ENCODE peak calls at places on chromosomes 4 and X, in ten cellular contexts. O is non-pigmented ciliary epithelial cell; C is activated T-cell treated with anti-CD3 and anti-CD28 coated beads for 48 hours; M is GM23248; A is stimulated activated CD8-positive, alpha-beta memory T cell treated with anti-CD3 and anti-CD28 coated beads, Interleukin-4, amount 100 ng/mL, for 4 hours; I is GDM1; P is NCI-H2081; R is AG20443; K is activated T-helper 1 cell treated with anti-CD3 and anti-CD28 coated beads, Interleukin-12 subunit alpha, Interleukin-12 subunit beta, Interleukin-2, Interleukin-4 antibody, amounts not matched to agents 30 ng/mL and 10 ng/mL and 1 ng/mL, durations not matched to agents 14 hours and 24 hours and 36 hours; Q is T-helper 2 cell. T is an unnamed sample.

GRCh38 chrX:130321550-130321949 is 18.2 kb upstream of the SLC25A14 start:
- DNase-seq in O (no peak), C (no peak), M (no peak), A (no peak), I (no peak), P (no peak), R (no peak), K (no peak), Q (no peak), T (no peak)

GRCh38 chr4:6926681-6927478 is 17.3 kb downstream of the TBC1D14 start:
- DNase-seq in O (no peak), C (no peak), M (no peak), A (peak), I (no peak), P (no peak), R (no peak), K (peak), Q (peak), T (no peak)

GRCh38 chrX:39309721-39310152 is 508.5 kb downstream of the MID1IP1 start:
- DNase-seq in O (peak), C (no peak), M (no peak), A (no peak), I (no peak), P (no peak), R (no peak), K (peak), Q (peak), T (no peak)

GRCh38 chr4:6788123-6788522 is 5.6 kb downstream of the KIAA0232 start:
- DNase-seq in O (no peak), C (no peak), M (no peak), A (no peak), I (no peak), P (no peak), R (no peak), K (no peak), Q (no peak), T (no peak)

GRCh38 chr4:8537041-8537461 is 43.1 kb upstream of the GPR78 start:
- DNase-seq in O (peak), C (no peak), M (peak), A (no peak), I (no peak), P (no peak), R (peak), K (no peak), Q (no peak), T (no peak)

GRCh38 chr4:184649971-184650855 is 675 bp downstream of the PRIMPOL start:
- DNase-seq in O (no peak), C (peak), M (peak), A (no peak), I (no peak), P (peak), R (peak), K (no peak), Q (no peak), T (no peak)

GRCh38 chr4:48016141-48017107 is at the start of the genes CNGA1 and NIPAL1:
- DNase-seq in O (no peak), C (peak), M (peak), A (peak), I (peak), P (peak), R (peak), K (peak), Q (peak), T (peak)

GRCh38 chrX:123964155-123964554 is 2.6 kb downstream of the STAG2 start:
- DNase-seq in O (no peak), C (no peak), M (peak), A (no peak), I (no peak), P (no peak), R (no peak), K (no peak), Q (no peak), T (no peak)

GRCh38 chrX:149504226-149504914 is 736 bp downstream of the IDS start:
- DNase-seq in O (no peak), C (peak), M (peak), A (no peak), I (no peak), P (no peak), R (no peak), K (peak), Q (peak), T (peak)

GRCh38 chrX:149630681-149631292 is 805 bp downstream of the TMEM185A start:
- DNase-seq in O (no peak), C (no peak), M (peak), A (no peak), I (no peak), P (no peak), R (peak), K (no peak), Q (no peak), T (no peak)

GRCh38 chr4:24179201-24179840 is 289.5 kb upstream of the PPARGC1A start:
- DNase-seq in O (no peak), C (no peak), M (no peak), A (no peak), I (no peak), P (no peak), R (no peak), K (no peak), Q (no peak), T (no peak)

GRCh38 chr4:168272488-168272887 is 46.1 kb downstream of the DDX60 start:
- DNase-seq in O (no peak), C (no peak), M (no peak), A (no peak), I (no peak), P (no peak), R (no peak), K (no peak), Q (no peak), T (no peak)

GRCh38 chr4:122622400-122622799 is 1.5 kb upstream of the IL21 start:
- DNase-seq in O (no peak), C (no peak), M (no peak), A (no peak), I (no peak), P (no peak), R (no peak), K (no peak), Q (no peak), T (no peak)

GRCh38 chr4:77175201-77175610 is 18.2 kb downstream of the CCNG2 start:
- DNase-seq in O (no peak), C (no peak), M (no peak), A (no peak), I (no peak), P (no peak), R (no peak), K (no peak), Q (no peak), T (no peak)

GRCh38 chrX:16774746-16775145 is 11.5 kb upstream of the TXLNG start:
- DNase-seq in O (no peak), C (no peak), M (no peak), A (no peak), I (no peak), P (no peak), R (no peak), K (no peak), Q (no peak), T (no peak)

GRCh38 chr4:80831383-80832361 is 198.8 kb upstream of the BMP3 start:
- DNase-seq in O (no peak), C (no peak), M (peak), A (no peak), I (no peak), P (no peak), R (peak), K (no peak), Q (no peak), T (no peak)

GRCh38 chr4:13160906-13161305 is 323.2 kb downstream of the RAB28 start:
- DNase-seq in O (peak), C (no peak), M (peak), A (no peak), I (no peak), P (peak), R (peak), K (no peak), Q (no peak), T (no peak)

GRCh38 chr4:47071863-47072441 is 40.6 kb downstream of the GABRB1 start:
- DNase-seq in O (peak), C (no peak), M (peak), A (no peak), I (no peak), P (no peak), R (no peak), K (no peak), Q (no peak), T (no peak)

GRCh38 chr4:2066571-2067445 is 7.7 kb downstream of the NAT8L start:
- DNase-seq in O (no peak), C (no peak), M (no peak), A (no peak), I (no peak), P (no peak), R (no peak), K (no peak), Q (no peak), T (no peak)

GRCh38 chr4:4995866-4996265 is 23.4 kb downstream of the CYTL1 start:
- DNase-seq in O (no peak), C (no peak), M (peak), A (no peak), I (no peak), P (no peak), R (peak), K (no peak), Q (no peak), T (no peak)

GRCh38 chr4:2059034-2059725 is at the start of gene NAT8L:
- DNase-seq in O (no peak), C (no peak), M (peak), A (no peak), I (peak), P (peak), R (no peak), K (no peak), Q (no peak), T (peak)

GRCh38 chr4:80005863-80006262 is 67.2 kb downstream of the ANTXR2 start:
- DNase-seq in O (no peak), C (no peak), M (no peak), A (no peak), I (no peak), P (no peak), R (no peak), K (no peak), Q (no peak), T (no peak)

GRCh38 chrX:16885628-16886027 is 15.5 kb upstream of the RBBP7 start:
- DNase-seq in O (no peak), C (no peak), M (no peak), A (no peak), I (no peak), P (no peak), R (no peak), K (no peak), Q (no peak), T (no peak)

GRCh38 chr4:168098257-168098717 is 6.0 kb downstream of the ANXA10 start:
- DNase-seq in O (peak), C (no peak), M (peak), A (no peak), I (no peak), P (no peak), R (no peak), K (no peak), Q (no peak), T (no peak)

GRCh38 chrX:41913476-41913875 is 9.9 kb downstream of the CASK start:
- DNase-seq in O (no peak), C (no peak), M (no peak), A (no peak), I (no peak), P (no peak), R (no peak), K (no peak), Q (no peak), T (no peak)

GRCh38 chr4:78584863-78585576 is 33.5 kb downstream of the ANXA3 start:
- DNase-seq in O (no peak), C (no peak), M (peak), A (no peak), I (no peak), P (no peak), R (no peak), K (no peak), Q (no peak), T (no peak)

GRCh38 chr4:128571747-128572146 is 237.8 kb upstream of the JADE1 start:
- DNase-seq in O (peak), C (no peak), M (peak), A (no peak), I (no peak), P (no peak), R (peak), K (no peak), Q (no peak), T (no peak)

GRCh38 chr4:156870166-156870565 is 101.4 kb downstream of the PDGFC start:
- DNase-seq in O (no peak), C (no peak), M (peak), A (no peak), I (no peak), P (no peak), R (no peak), K (no peak), Q (no peak), T (no peak)

GRCh38 chrX:118745570-118745969 is 18.2 kb downstream of the IL13RA1 start:
- DNase-seq in O (no peak), C (no peak), M (peak), A (no peak), I (no peak), P (no peak), R (no peak), K (no peak), Q (no peak), T (no peak)

GRCh38 chr4:183130328-183131155 is 31.5 kb downstream of the WWC2 start:
- DNase-seq in O (no peak), C (no peak), M (peak), A (no peak), I (no peak), P (peak), R (no peak), K (no peak), Q (no peak), T (no peak)

GRCh38 chrX:20224814-20225487 is 41.8 kb downstream of the RPS6KA3 start:
- DNase-seq in O (no peak), C (no peak), M (peak), A (no peak), I (no peak), P (no peak), R (peak), K (no peak), Q (no peak), T (no peak)

T was measured in NCI-H1930.